ENCODE peak calls at places on chromosome 7, in ten cellular contexts. V is astrocyte of the spinal cord; Z is activated T-cell treated with anti-CD3 and anti-CD28 coated beads, Interleukin-2, amount 50 U/mL, for 72 hours; H is dorsolateral prefrontal cortex; R is tibial nerve; P is NCI-H1105; T is epithelial cell of esophagus; D is activated CD8-positive, alpha-beta memory T cell treated with anti-CD3 and anti-CD28 coated beads, Interleukin-2, amount 50 U/mL, for 4 hours; M is pancreas; C is C1 segment of cervical spinal cord. G is an unnamed sample.

GRCh38 chr7:8605227-8605626 is 171.8 kb downstream of the NXPH1 start:
- DNase-seq in V (no peak), P (no peak), M (no peak), C (no peak), R (no peak), Z (no peak), T (no peak), H (no peak), D (no peak), G (no peak)

GRCh38 chr7:47539398-47540052 is 42.4 kb downstream of the TNS3 start:
- DNase-seq in C (no peak), T (no peak), P (no peak), Z (no peak), D (no peak), V (peak; percentile 49), M (no peak), R (no peak), H (peak; percentile 20), G (no peak)

GRCh38 chr7:3880221-3880935 is 579.3 kb downstream of the SDK1 start:
- DNase-seq in H (no peak), M (no peak), C (no peak), T (no peak), R (no peak), P (peak; percentile 83), D (no peak), V (no peak), Z (no peak), G (no peak)

GRCh38 chr7:138924551-138925225 is 56.5 kb downstream of the KIAA1549 start:
- DNase-seq in T (no peak), P (no peak), M (no peak), H (no peak), R (no peak), V (no peak), Z (no peak), C (no peak), D (no peak), G (no peak)

GRCh38 chr7:142098004-142098403 is 13.5 kb upstream of the MGAM2 start:
- DNase-seq in T (peak; percentile 45), D (no peak), P (no peak), H (no peak), C (no peak), R (no peak), V (no peak), Z (no peak), M (no peak), G (no peak)

GRCh38 chr7:35726654-35727053 is 31.7 kb upstream of the HERPUD2 start:
- DNase-seq in Z (no peak), C (no peak), T (no peak), M (no peak), V (no peak), P (no peak), D (no peak), H (no peak), R (no peak), G (no peak)

GRCh38 chr7:64686493-64687184 is 20.7 kb downstream of the ZNF107 start:
- DNase-seq in P (no peak), H (no peak), M (no peak), C (no peak), Z (peak; percentile 9), V (no peak), R (no peak), D (no peak), T (peak; percentile 87), G (no peak)

GRCh38 chr7:64736575-64736974 is 57.7 kb upstream of the ZNF138 start:
- DNase-seq in D (no peak), V (no peak), Z (no peak), R (no peak), M (no peak), T (no peak), H (no peak), C (no peak), P (no peak), G (no peak)

GRCh38 chr7:141649865-141650499 is 52.0 kb downstream of the DENND11 start:
- DNase-seq in Z (peak; percentile 15), T (peak; percentile 79), C (peak; percentile 62), M (peak; percentile 69), R (no peak), P (peak; percentile 79), H (peak; percentile 77), V (peak; percentile 93), D (no peak), G (peak; percentile 88)

GRCh38 chr7:49520971-49521370 is 252.5 kb upstream of the VWC2 start:
- DNase-seq in C (no peak), P (no peak), M (no peak), Z (no peak), H (no peak), T (no peak), R (no peak), V (no peak), D (no peak), G (no peak)

GRCh38 chr7:23467731-23468720 is 2.3 kb downstream of the IGF2BP3 start:
- DNase-seq in Z (peak; percentile 25), T (peak; percentile 65), R (no peak), M (no peak), P (no peak), C (no peak), V (peak; percentile 63), H (no peak), D (no peak), G (no peak)

GRCh38 chr7:64183126-64183742 is 23.8 kb upstream of the ZNF735 start:
- DNase-seq in D (peak; percentile 34), P (peak; percentile 8), M (no peak), H (no peak), C (peak; percentile 3), V (no peak), R (no peak), Z (peak; percentile 55), T (no peak), G (no peak)

GRCh38 chr7:56091591-56091990 is 1.2 kb downstream of the PHKG1 start:
- DNase-seq in V (peak; percentile 33), P (no peak), T (no peak), R (no peak), C (peak; percentile 74), Z (no peak), M (no peak), H (peak; percentile 52), D (no peak), G (peak; percentile 6)

GRCh38 chr7:32677593-32677992 is 182.3 kb downstream of the AVL9 start:
- DNase-seq in H (no peak), P (no peak), C (no peak), M (no peak), Z (no peak), V (no peak), D (no peak), R (no peak), T (no peak), G (no peak)

GRCh38 chr7:84363741-84364140 is 169.2 kb upstream of the SEMA3A start:
- DNase-seq in T (no peak), D (no peak), M (no peak), V (no peak), P (no peak), R (no peak), H (no peak), C (no peak), Z (no peak), G (no peak)

GRCh38 chr7:471866-472639 is 47.6 kb downstream of the PDGFA start:
- DNase-seq in R (no peak), V (peak; percentile 93), H (peak; percentile 43), P (no peak), D (peak; percentile 14), C (no peak), Z (no peak), M (peak; percentile 5), T (peak; percentile 92), G (peak; percentile 22)

GRCh38 chr7:20217193-20217948 is at the start of gene MACC1:
- DNase-seq in M (peak; percentile 81), T (peak; percentile 97), R (no peak), C (no peak), P (no peak), H (no peak), V (no peak), Z (no peak), D (peak; percentile 23), G (no peak)

GRCh38 chr7:108002726-108003590 is at the start of gene LAMB1:
- DNase-seq in Z (peak; percentile 13), H (peak; percentile 51), R (peak; percentile 53), M (peak; percentile 57), V (peak; percentile 88), P (peak; percentile 18), D (no peak), C (no peak), T (peak; percentile 59), G (peak; percentile 77)

GRCh38 chr7:27134392-27134791 is 3.8 kb upstream of the HOXA4 start:
- DNase-seq in C (no peak), R (no peak), H (no peak), Z (peak; percentile 59), P (no peak), V (peak; percentile 97), D (no peak), M (no peak), T (peak; percentile 44), G (no peak)

GRCh38 chr7:134792968-134793367 is 13.5 kb downstream of the CALD1 start:
- DNase-seq in C (no peak), R (no peak), P (no peak), H (no peak), M (no peak), T (peak; percentile 30), V (peak; percentile 74), Z (no peak), D (no peak), G (no peak)

GRCh38 chr7:143295870-143296269 is 7.7 kb downstream of the CASP2 start:
- DNase-seq in R (no peak), V (peak; percentile 70), T (no peak), H (no peak), P (no peak), C (no peak), D (no peak), M (no peak), Z (no peak), G (no peak)

GRCh38 chr7:17299477-17299991 is 1.1 kb downstream of the AHR start:
- DNase-seq in T (peak; percentile 32), D (no peak), R (no peak), M (no peak), Z (peak; percentile 19), V (peak; percentile 56), P (no peak), C (peak; percentile 23), H (no peak), G (no peak)

GRCh38 chr7:44541028-44541869 is at the start of gene NPC1L1:
- DNase-seq in C (no peak), V (no peak), D (no peak), R (no peak), T (no peak), Z (no peak), M (no peak), P (no peak), H (no peak), G (no peak)

GRCh38 chr7:136441835-136442234 is 426.6 kb upstream of the CHRM2 start:
- DNase-seq in C (no peak), Z (no peak), V (no peak), R (no peak), D (no peak), H (no peak), T (no peak), M (no peak), P (no peak), G (no peak)

GRCh38 chr7:76340617-76341131 is 18.1 kb downstream of the YWHAG start:
- DNase-seq in M (no peak), P (no peak), H (no peak), Z (no peak), T (no peak), R (no peak), D (no peak), V (peak; percentile 80), C (no peak), G (no peak)

GRCh38 chr7:45244996-45245395 is 87.4 kb downstream of the RAMP3 start:
- DNase-seq in Z (no peak), P (no peak), D (no peak), R (no peak), V (no peak), M (no peak), T (no peak), H (no peak), C (no peak), G (no peak)

GRCh38 chr7:13130321-13130720 is 442.9 kb downstream of the ARL4A start:
- DNase-seq in T (no peak), H (no peak), P (no peak), R (no peak), D (no peak), Z (no peak), V (no peak), M (no peak), C (no peak), G (no peak)

GRCh38 chr7:66301737-66302136 is 96.6 kb downstream of the TPST1 start:
- DNase-seq in C (no peak), P (no peak), Z (no peak), M (no peak), T (no peak), R (no peak), H (no peak), D (no peak), V (no peak), G (no peak)